ENCODE peak calls at places on chromosomes 12 and 14, in ten cellular contexts. M is AG10803; G is NAMALWA; Y is myocyte; W is AML-193; Z is GM13976; X is endothelial cell of umbilical vein; Q is fibroblast of the aortic adventitia; V is GM23248; I is effector CD4-positive, alpha-beta T cell. U is an unnamed sample.
A peak's percentile ranks its signal among the peaks of the same experiment; 100 is the strongest.

GRCh38 chr14:81062816-81063215 is 107.4 kb downstream of the TSHR start:
- DNase-seq in M (no peak), G (peak; percentile 81), Y (peak; percentile 14), W (peak; percentile 63), Z (no peak), X (no peak), Q (peak; percentile 1), V (peak; percentile 1), I (no peak), U (no peak)

GRCh38 chr14:81453166-81453766 is 53.1 kb upstream of the STON2 start:
- DNase-seq in M (peak; percentile 53), G (peak; percentile 80), Y (peak; percentile 84), W (peak; percentile 56), Z (peak; percentile 66), X (peak; percentile 48), Q (peak; percentile 72), V (peak; percentile 71), I (peak; percentile 28), U (peak; percentile 31)

GRCh38 chr14:102849522-102850379 is 72.5 kb downstream of the TRAF3 start:
- DNase-seq in M (peak; percentile 16), G (no peak), Y (no peak), W (no peak), Z (no peak), X (peak; percentile 71), Q (peak; percentile 44), V (peak; percentile 62), I (no peak), U (no peak)

GRCh38 chr12:78330131-78330530 is 499.4 kb downstream of the NAV3 start:
- DNase-seq in M (no peak), G (no peak), Y (no peak), W (no peak), Z (no peak), X (no peak), Q (no peak), V (no peak), I (no peak), U (no peak)

GRCh38 chr12:39581592-39581991 is 38.0 kb downstream of the ABCD2 start:
- DNase-seq in M (no peak), G (no peak), Y (peak; percentile 2), W (no peak), Z (no peak), X (peak; percentile 29), Q (no peak), V (no peak), I (no peak), U (no peak)

GRCh38 chr12:110198386-110198785 is 74.2 kb downstream of the IFT81 start:
- DNase-seq in M (no peak), G (no peak), Y (no peak), W (no peak), Z (no peak), X (no peak), Q (no peak), V (no peak), I (no peak), U (no peak)

GRCh38 chr12:132204064-132204821 is 60.0 kb downstream of the NOC4L start:
- DNase-seq in M (peak; percentile 13), G (no peak), Y (no peak), W (no peak), Z (no peak), X (no peak), Q (no peak), V (peak; percentile 67), I (no peak), U (no peak)

GRCh38 chr14:30077946-30078345 is 150.3 kb upstream of the PRKD1 start:
- DNase-seq in M (peak; percentile 78), G (no peak), Y (peak; percentile 32), W (no peak), Z (no peak), X (no peak), Q (no peak), V (peak; percentile 44), I (no peak), U (peak; percentile 27)

GRCh38 chr12:12266389-12266872 is 413 bp downstream of the LRP6 start:
- DNase-seq in M (no peak), G (no peak), Y (no peak), W (no peak), Z (no peak), X (no peak), Q (no peak), V (peak; percentile 51), I (no peak), U (no peak)

GRCh38 chr14:67943947-67944346 is 124.4 kb downstream of the RAD51B start:
- DNase-seq in M (peak; percentile 92), G (peak; percentile 74), Y (peak; percentile 93), W (peak; percentile 62), Z (peak; percentile 48), X (peak; percentile 85), Q (peak; percentile 96), V (peak; percentile 88), I (peak; percentile 37), U (peak; percentile 74)

GRCh38 chr12:91349451-91349850 is 166.8 kb upstream of the DCN start:
- DNase-seq in M (peak; percentile 44), G (no peak), Y (peak; percentile 74), W (no peak), Z (no peak), X (no peak), Q (peak; percentile 62), V (peak; percentile 59), I (no peak), U (no peak)

GRCh38 chr14:94571950-94572349 is 9.3 kb upstream of the SERPINA5 start:
- DNase-seq in M (peak; percentile 24), G (no peak), Y (no peak), W (no peak), Z (no peak), X (peak; percentile 11), Q (peak; percentile 63), V (peak; percentile 70), I (no peak), U (no peak)

GRCh38 chr12:40032433-40033259 is 73.2 kb downstream of the SLC2A13 start:
- DNase-seq in M (no peak), G (no peak), Y (peak; percentile 3), W (no peak), Z (no peak), X (no peak), Q (no peak), V (no peak), I (no peak), U (no peak)

GRCh38 chr12:29921307-29921706 is 137.6 kb upstream of the TMTC1 start:
- DNase-seq in M (no peak), G (no peak), Y (no peak), W (no peak), Z (no peak), X (peak; percentile 84), Q (peak; percentile 25), V (peak; percentile 16), I (no peak), U (no peak)

GRCh38 chr14:90453401-90453951 is 56.6 kb downstream of the CALM1 start:
- DNase-seq in M (no peak), G (no peak), Y (no peak), W (no peak), Z (no peak), X (peak; percentile 94), Q (peak; percentile 4), V (peak; percentile 10), I (no peak), U (no peak)

U was measured in AG09319.